ENCODE peak calls at places on chromosomes 6 and 20, in four cellular contexts. M is astrocyte, V is GM23248, W is neuronal stem cell. Q is an unnamed sample.

GRCh38 chr6:139648430-139649000 is 274.1 kb upstream of the CITED2 start:
- DNase-seq in M (no peak), V (no peak), W (no peak), Q (no peak)

GRCh38 chr6:130223508-130223907 is 757 bp upstream of the SAMD3 start:
- DNase-seq in M (no peak), V (no peak), W (no peak), Q (peak; percentile 12)

GRCh38 chr20:60036346-60037119 is 78.3 kb downstream of the CDH26 start:
- DNase-seq in M (no peak), V (no peak), W (no peak), Q (no peak)

GRCh38 chr6:87722831-87723726 is 21.0 kb upstream of the AKIRIN2 start:
- DNase-seq in M (peak; percentile 95), V (peak; percentile 97), W (peak; percentile 56), Q (peak; percentile 98)

GRCh38 chr6:111804627-111805235 is 68.5 kb downstream of the FYN start:
- DNase-seq in M (peak; percentile 94), V (peak; percentile 87), W (no peak), Q (peak; percentile 91)

GRCh38 chr6:64777941-64778785 is 928.9 kb downstream of the EYS start:
- DNase-seq in M (no peak), V (no peak), W (no peak), Q (no peak)

GRCh38 chr20:18978311-18978710 is 164.7 kb downstream of the SCP2D1 start:
- DNase-seq in M (no peak), V (no peak), W (no peak), Q (no peak)

GRCh38 chr6:99519446-99519845 is 4.2 kb upstream of the USP45 start:
- DNase-seq in M (no peak), V (no peak), W (no peak), Q (no peak)

GRCh38 chr6:166437661-166438060 is 54.9 kb upstream of the MPC1 start:
- DNase-seq in M (no peak), V (no peak), W (no peak), Q (no peak)

GRCh38 chr20:3741846-3742458 is 9.5 kb downstream of the HSPA12B start:
- DNase-seq in M (no peak), V (no peak), W (no peak), Q (no peak)

GRCh38 chr6:151101811-151102694 is 137.7 kb upstream of the AKAP12 start:
- DNase-seq in M (no peak), V (no peak), W (no peak), Q (no peak)

GRCh38 chr20:3733119-3733995 is 872 bp downstream of the HSPA12B start:
- DNase-seq in M (no peak), V (no peak), W (no peak), Q (no peak)

GRCh38 chr20:8473459-8473858 is 341.4 kb downstream of the PLCB1 start:
- DNase-seq in M (peak; percentile 22), V (peak; percentile 43), W (no peak), Q (peak; percentile 14)

GRCh38 chr20:32539063-32539816 is 45.9 kb downstream of the NOL4L start:
- DNase-seq in M (no peak), V (peak; percentile 20), W (no peak), Q (peak; percentile 34)

GRCh38 chr20:46975976-46976375 is 81.3 kb downstream of the EYA2 start:
- DNase-seq in M (no peak), V (no peak), W (no peak), Q (no peak)

GRCh38 chr6:139982652-139983051 is 608.2 kb upstream of the CITED2 start:
- DNase-seq in M (peak; percentile 46), V (peak; percentile 56), W (no peak), Q (peak; percentile 64)

GRCh38 chr6:50270427-50270826 is 220.7 kb upstream of the DEFB112 start:
- DNase-seq in M (no peak), V (no peak), W (no peak), Q (no peak)

GRCh38 chr6:108562503-108562993 is 1.8 kb downstream of the FOXO3 start:
- DNase-seq in M (peak; percentile 68), V (peak; percentile 71), W (peak; percentile 47), Q (peak; percentile 81)

GRCh38 chr6:20789162-20789561 is 254.9 kb downstream of the CDKAL1 start:
- DNase-seq in M (no peak), V (peak; percentile 31), W (no peak), Q (peak; percentile 72)

GRCh38 chr20:59124326-59125029 is 39.1 kb upstream of the ZNF831 start:
- DNase-seq in M (no peak), V (no peak), W (no peak), Q (no peak)

GRCh38 chr20:20391115-20391514 is 23.2 kb downstream of the INSM1 start:
- DNase-seq in M (no peak), V (no peak), W (no peak), Q (no peak)

GRCh38 chr6:101403566-101403965 is 10.1 kb downstream of the GRIK2 start:
- DNase-seq in M (no peak), V (no peak), W (no peak), Q (no peak)

GRCh38 chr6:97473979-97474378 is 191.0 kb upstream of the MMS22L start:
- DNase-seq in M (peak; percentile 31), V (no peak), W (no peak), Q (no peak)

GRCh38 chr6:168157272-168158007 is 78.4 kb upstream of the FRMD1 start:
- DNase-seq in M (peak; percentile 86), V (peak; percentile 94), W (no peak), Q (peak; percentile 72)

GRCh38 chr6:132768051-132768517 is 10.4 kb upstream of the VNN2 start:
- DNase-seq in M (no peak), V (peak; percentile 27), W (peak; percentile 29), Q (no peak)

GRCh38 chr6:158654498-158654897 is 4.6 kb downstream of the SYTL3 start:
- DNase-seq in M (peak; percentile 85), V (peak; percentile 97), W (no peak), Q (peak; percentile 90)

GRCh38 chr20:58854638-58855471 is 2.3 kb downstream of the GNAS start:
- DNase-seq in M (no peak), V (peak; percentile 47), W (no peak), Q (no peak)

GRCh38 chr6:41684311-41685182 is 46.3 kb downstream of the MDFI start:
- DNase-seq in M (no peak), V (no peak), W (no peak), Q (no peak)

GRCh38 chr6:147382945-147383554 is 125.4 kb upstream of the SAMD5 start:
- DNase-seq in M (peak; percentile 35), V (peak; percentile 56), W (peak; percentile 4), Q (peak; percentile 61)

GRCh38 chr6:44787254-44787844 is 399.8 kb downstream of the CDC5L start:
- DNase-seq in M (no peak), V (no peak), W (no peak), Q (no peak)

GRCh38 chr20:31617432-31618104 is 12.5 kb downstream of the ID1 start:
- DNase-seq in M (no peak), V (no peak), W (no peak), Q (no peak)

GRCh38 chr6:8944548-8944947 is 509.2 kb upstream of the SLC35B3 start:
- DNase-seq in M (no peak), V (no peak), W (no peak), Q (no peak)

GRCh38 chr6:144397141-144397540 is 112.0 kb downstream of the UTRN start:
- DNase-seq in M (no peak), V (no peak), W (no peak), Q (no peak)

GRCh38 chr6:70686548-70687133 is 19.0 kb downstream of the SMAP1 start:
- DNase-seq in M (no peak), V (peak; percentile 53), W (no peak), Q (peak; percentile 72)

GRCh38 chr20:56222201-56222600 is 26.3 kb upstream of the MC3R start:
- DNase-seq in M (no peak), V (peak; percentile 23), W (no peak), Q (no peak)

GRCh38 chr6:45036101-45036500 is 292.0 kb upstream of the RUNX2 start:
- DNase-seq in M (no peak), V (no peak), W (no peak), Q (no peak)

GRCh38 chr6:139253656-139254055 is 38.1 kb downstream of the TXLNB start:
- DNase-seq in M (no peak), V (peak; percentile 5), W (no peak), Q (peak; percentile 77)

GRCh38 chr6:5150676-5151075 is 65.5 kb downstream of the PPP1R3G start:
- DNase-seq in M (no peak), V (peak; percentile 36), W (no peak), Q (no peak)

GRCh38 chr6:5149891-5150290 is 64.8 kb downstream of the PPP1R3G start:
- DNase-seq in M (no peak), V (no peak), W (no peak), Q (no peak)

GRCh38 chr6:5151295-5151954 is 66.3 kb downstream of the PPP1R3G start:
- DNase-seq in M (no peak), V (peak; percentile 42), W (no peak), Q (peak; percentile 14)

GRCh38 chr6:5146396-5146795 is 61.3 kb downstream of the PPP1R3G start:
- DNase-seq in M (no peak), V (no peak), W (no peak), Q (no peak)

GRCh38 chr6:5149160-5149559 is 64.0 kb downstream of the PPP1R3G start:
- DNase-seq in M (no peak), V (no peak), W (no peak), Q (no peak)
- H3K4me3 ChIP-seq in M (no peak overlapping the region), V (no peak overlapping the region), W (no peak overlapping the region), Q (no peak overlapping the region)

GRCh38 chr20:23603321-23603720 is 2.4 kb downstream of the CST9 start:
- DNase-seq in M (no peak), V (no peak), W (no peak), Q (no peak)
- H3K4me3 ChIP-seq in M (no peak overlapping the region), V (no peak overlapping the region), W (no peak overlapping the region), Q (no peak overlapping the region)

GRCh38 chr6:32666420-32667300 is at the start of gene HLA-DQB1:
- DNase-seq in M (no peak), V (peak; percentile 46), W (peak; percentile 31), Q (no peak)
- H3K4me3 ChIP-seq in M (no peak within 1 kb of the TSS), V (no peak within 1 kb of the TSS), W (peak within 1 kb of the TSS; percentile 72), Q (no peak within 1 kb of the TSS)

DNA sequence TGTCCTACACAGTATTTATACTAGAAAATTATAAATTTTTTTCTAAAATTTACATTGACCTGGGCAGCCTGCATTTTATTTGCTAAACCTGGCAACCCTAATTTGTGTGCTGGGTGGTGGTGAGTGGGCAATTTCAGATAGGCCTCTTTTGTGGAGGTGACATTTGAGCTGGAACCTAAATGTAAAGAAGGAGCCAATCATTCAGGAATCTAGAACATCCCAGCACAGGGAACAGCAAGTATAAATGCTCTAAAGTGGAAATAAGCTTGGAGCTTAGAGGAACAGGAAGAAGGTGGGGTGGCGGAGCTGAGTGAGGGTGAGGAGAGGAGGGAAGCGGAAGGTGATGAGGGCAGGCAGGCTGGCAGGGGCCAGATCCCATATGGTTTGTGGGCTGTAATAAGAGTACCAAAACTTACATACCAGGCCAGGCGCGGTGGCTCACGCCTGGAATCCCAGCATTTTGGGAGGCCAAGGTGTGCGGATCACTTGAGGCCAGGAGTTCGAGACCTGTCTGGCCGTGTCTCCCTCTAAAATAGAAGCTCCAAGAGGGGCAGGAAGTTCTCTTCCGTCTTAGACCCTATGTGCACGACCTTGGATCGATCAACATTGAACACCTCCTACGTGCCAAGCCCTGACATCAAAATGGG is 549 bp upstream of the CSE1L start:
- DNase-seq in M (no peak), V (peak; percentile 16), W (no peak), Q (peak; percentile 9)
- H3K4me3 ChIP-seq in M (peak overlapping the region; percentile 76), V (peak overlapping the region; percentile 87), W (peak overlapping the region; percentile 73), Q (peak overlapping the region; percentile 69)

DNA sequence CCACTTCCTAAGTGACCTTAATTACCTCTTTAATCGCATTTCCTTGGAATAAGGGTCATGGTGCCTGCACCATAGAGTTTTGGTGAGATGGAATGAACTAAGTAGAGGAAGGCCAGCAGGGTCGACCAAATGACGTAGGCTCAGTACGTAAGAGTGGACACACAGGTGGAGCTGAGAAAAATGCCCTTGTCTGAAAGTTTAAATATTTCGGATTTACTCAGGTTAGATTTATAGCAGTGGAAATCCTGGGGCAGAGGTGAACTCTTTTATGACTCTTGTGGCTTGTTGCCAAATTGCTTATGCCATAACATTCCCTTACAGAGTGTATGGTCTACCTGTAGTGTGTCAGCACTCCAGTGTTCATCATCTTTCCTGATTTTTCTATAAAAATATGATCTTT is 23.6 kb upstream of the BTBD3 start:
- DNase-seq in M (no peak), V (no peak), W (no peak), Q (no peak)
- H3K4me3 ChIP-seq in M (no peak overlapping the region), V (no peak overlapping the region), W (no peak overlapping the region), Q (no peak overlapping the region)